ENCODE peak calls at places on chromosome 22, in six cellular contexts. O is cardiac muscle cell; B is H4; X is HL-60; W is tibial artery; J is stimulated activated CD4-positive, alpha-beta T cell treated with anti-CD3 and anti-CD28 coated beads, Interleukin-4, amount 100 ng/mL, for 48 hours. K is an unnamed sample.
A peak's percentile ranks its signal among the peaks of the same experiment; 100 is the strongest.

GRCh38 chr22:33539902-33540751 is 380.1 kb downstream of the LARGE1 start:
- DNase-seq in O (no peak), B (no peak), X (no peak), W (peak; percentile 83), J (no peak), K (no peak)

GRCh38 chr22:39471421-39472141 is 14.8 kb downstream of the MGAT3 start:
- DNase-seq in O (peak; percentile 93), B (peak; percentile 58), X (no peak), W (no peak), J (no peak), K (no peak)

GRCh38 chr22:31045900-31046587 is 35.1 kb upstream of the SMTN start:
- DNase-seq in O (no peak), B (no peak), X (no peak), W (no peak), J (no peak), K (no peak)

GRCh38 chr22:27377901-27378300 is 423.7 kb downstream of the MN1 start:
- DNase-seq in O (peak; percentile 28), B (peak; percentile 29), X (no peak), W (no peak), J (no peak), K (no peak)

GRCh38 chr22:44587004-44587793 is 89.2 kb upstream of the RTL6 start:
- DNase-seq in O (peak; percentile 23), B (no peak), X (no peak), W (peak; percentile 33), J (no peak), K (no peak)

GRCh38 chr22:50701428-50702154 is 29.0 kb downstream of the SHANK3 start:
- DNase-seq in O (no peak), B (no peak), X (no peak), W (no peak), J (no peak), K (no peak)

GRCh38 chr22:21038405-21038804 is 6.0 kb upstream of the SLC7A4 start:
- DNase-seq in O (peak; percentile 76), B (no peak), X (no peak), W (no peak), J (no peak), K (no peak)

GRCh38 chr22:28780296-28780695 is 7.8 kb downstream of the CCDC117 start:
- DNase-seq in O (no peak), B (no peak), X (no peak), W (no peak), J (no peak), K (no peak)

GRCh38 chr22:46025225-46025972 is 48.4 kb upstream of the WNT7B start:
- DNase-seq in O (no peak), B (no peak), X (no peak), W (peak; percentile 48), J (no peak), K (no peak)

GRCh38 chr22:42361523-42361922 is 70.7 kb downstream of the NFAM1 start:
- DNase-seq in O (no peak), B (no peak), X (no peak), W (no peak), J (no peak), K (no peak)

GRCh38 chr22:26122920-26123468 is 46.3 kb upstream of the SEZ6L start:
- DNase-seq in O (no peak), B (no peak), X (no peak), W (no peak), J (no peak), K (no peak)

GRCh38 chr22:35808377-35808776 is 90.7 kb downstream of the APOL5 start:
- DNase-seq in O (no peak), B (no peak), X (no peak), W (no peak), J (no peak), K (no peak)

GRCh38 chr22:46547179-46547882 is 9.9 kb upstream of the CELSR1 start:
- DNase-seq in O (peak; percentile 72), B (no peak), X (no peak), W (peak; percentile 75), J (no peak), K (no peak)

GRCh38 chr22:43173976-43174720 is 12.8 kb downstream of the TTLL12 start:
- DNase-seq in O (no peak), B (no peak), X (no peak), W (no peak), J (no peak), K (no peak)

GRCh38 chr22:50698546-50698945 is 25.9 kb downstream of the SHANK3 start:
- DNase-seq in O (no peak), B (no peak), X (no peak), W (no peak), J (no peak), K (no peak)

GRCh38 chr22:23376256-23376655 is 195.9 kb downstream of the BCR start:
- DNase-seq in O (peak; percentile 6), B (peak; percentile 35), X (peak; percentile 2), W (no peak), J (peak; percentile 41), K (no peak)

GRCh38 chr22:31229402-31230140 is 17.5 kb downstream of the LIMK2 start:
- DNase-seq in O (peak; percentile 68), B (peak; percentile 47), X (no peak), W (no peak), J (no peak), K (no peak)

GRCh38 chr22:27240298-27240885 is 561.2 kb downstream of the MN1 start:
- DNase-seq in O (no peak), B (no peak), X (no peak), W (peak; percentile 48), J (no peak), K (no peak)

GRCh38 chr22:25057013-25057881 is 104.7 kb downstream of the KIAA1671 start:
- DNase-seq in O (peak; percentile 49), B (peak; percentile 25), X (no peak), W (no peak), J (peak; percentile 76), K (peak; percentile 84)

GRCh38 chr22:46226577-46226976 is 23.5 kb downstream of the CDPF1 start:
- DNase-seq in O (no peak), B (no peak), X (no peak), W (no peak), J (no peak), K (no peak)

GRCh38 chr22:22989856-22990255 is 80.5 kb upstream of the GNAZ start:
- DNase-seq in O (no peak), B (no peak), X (no peak), W (no peak), J (no peak), K (no peak)

GRCh38 chr22:20422271-20422958 is 15.2 kb downstream of the SCARF2 start:
- DNase-seq in O (peak; percentile 33), B (peak; percentile 26), X (no peak), W (no peak), J (no peak), K (no peak)

GRCh38 chr22:20509344-20510047 is 2.1 kb downstream of the MED15 start:
- DNase-seq in O (peak; percentile 95), B (peak; percentile 81), X (peak; percentile 82), W (peak; percentile 88), J (peak; percentile 50), K (no peak)

GRCh38 chr22:37571258-37571991 is 8.5 kb downstream of the LGALS2 start:
- DNase-seq in O (no peak), B (peak; percentile 48), X (no peak), W (no peak), J (no peak), K (no peak)

GRCh38 chr22:33909075-33909458 is 11.2 kb downstream of the LARGE1 start:
- DNase-seq in O (peak; percentile 64), B (no peak), X (no peak), W (peak; percentile 71), J (no peak), K (no peak)

GRCh38 chr22:30649430-30650007 is 13.9 kb downstream of the SLC35E4 start:
- DNase-seq in O (peak; percentile 46), B (peak; percentile 79), X (peak; percentile 45), W (no peak), J (peak; percentile 86), K (no peak)

GRCh38 chr22:39920134-39920743 is 19.4 kb downstream of the GRAP2 start:
- DNase-seq in O (no peak), B (no peak), X (no peak), W (no peak), J (peak; percentile 67), K (no peak)

GRCh38 chr22:22787805-22788459 is 99.7 kb upstream of the IGLL5 start:
- DNase-seq in O (peak; percentile 68), B (peak; percentile 19), X (peak; percentile 30), W (no peak), J (peak; percentile 52), K (peak; percentile 63)

GRCh38 chr22:29773233-29773632 is 6.1 kb downstream of the UQCR10 start:
- DNase-seq in O (peak; percentile 9), B (no peak), X (no peak), W (no peak), J (no peak), K (no peak)

GRCh38 chr22:41951898-41952474 is at the start of gene SMIM45:
- DNase-seq in O (peak; percentile 24), B (no peak), X (no peak), W (no peak), J (no peak), K (peak; percentile 45)

GRCh38 chr22:19146215-19146968 is 1.9 kb upstream of the ESS2 start:
- DNase-seq in O (no peak), B (no peak), X (no peak), W (no peak), J (no peak), K (no peak)

GRCh38 chr22:37428649-37429586 is 1.6 kb upstream of the ELFN2 start:
- DNase-seq in O (peak; percentile 62), B (no peak), X (no peak), W (no peak), J (peak; percentile 37), K (peak; percentile 73)

K was measured in neural crest cell.